ENCODE peak calls at places on chromosome 1, in four cellular contexts. One of them, this sample, is unnamed.

GRCh38 chr1:51220548-51220947 is 15.5 kb upstream of the RNF11 start:
- DNase-seq in prostate gland: no peak
- DNase-seq in MM.1S: no peak
- DNase-seq in upper lobe of right lung: no peak
- DNase-seq in this sample: no peak

GRCh38 chr1:113783254-113784103 is 24.2 kb upstream of the PHTF1 start:
- DNase-seq in prostate gland: no peak
- DNase-seq in MM.1S: peak
- DNase-seq in upper lobe of right lung: no peak
- DNase-seq in this sample: peak

GRCh38 chr1:233975486-233975885 is 71.0 kb downstream of the SLC35F3 start:
- DNase-seq in prostate gland: no peak
- DNase-seq in MM.1S: no peak
- DNase-seq in upper lobe of right lung: no peak
- DNase-seq in this sample: no peak

GRCh38 chr1:156228501-156228900 is 13.5 kb upstream of the BGLAP start:
- DNase-seq in prostate gland: no peak
- DNase-seq in MM.1S: peak
- DNase-seq in upper lobe of right lung: no peak
- DNase-seq in this sample: no peak

GRCh38 chr1:2314297-2314802 is 77.0 kb downstream of the MORN1 start:
- DNase-seq in prostate gland: no peak
- DNase-seq in MM.1S: no peak
- DNase-seq in upper lobe of right lung: peak
- DNase-seq in this sample: peak

GRCh38 chr1:230588323-230588746 is 53.9 kb upstream of the COG2 start:
- DNase-seq in prostate gland: no peak
- DNase-seq in MM.1S: no peak
- DNase-seq in upper lobe of right lung: no peak
- DNase-seq in this sample: no peak

GRCh38 chr1:59506952-59507351 is 210.1 kb downstream of the FGGY start:
- DNase-seq in prostate gland: no peak
- DNase-seq in MM.1S: no peak
- DNase-seq in upper lobe of right lung: no peak
- DNase-seq in this sample: no peak

GRCh38 chr1:40780678-40781613 is 2.6 kb upstream of the KCNQ4 start:
- DNase-seq in prostate gland: no peak
- DNase-seq in MM.1S: no peak
- DNase-seq in upper lobe of right lung: peak
- DNase-seq in this sample: no peak

GRCh38 chr1:228487336-228488106 is at the start of gene RNF187:
- DNase-seq in prostate gland: peak
- DNase-seq in MM.1S: peak
- DNase-seq in upper lobe of right lung: peak
- DNase-seq in this sample: peak

GRCh38 chr1:225689882-225690459 is 37.0 kb upstream of the ENAH start:
- DNase-seq in prostate gland: no peak
- DNase-seq in MM.1S: no peak
- DNase-seq in upper lobe of right lung: no peak
- DNase-seq in this sample: no peak

GRCh38 chr1:163162281-163162937 is 40.3 kb downstream of the RGS5 start:
- DNase-seq in prostate gland: no peak
- DNase-seq in MM.1S: no peak
- DNase-seq in upper lobe of right lung: no peak
- DNase-seq in this sample: no peak

GRCh38 chr1:72623299-72623708 is 341.0 kb upstream of the NEGR1 start:
- DNase-seq in prostate gland: peak
- DNase-seq in MM.1S: peak
- DNase-seq in upper lobe of right lung: no peak
- DNase-seq in this sample: no peak

GRCh38 chr1:160400284-160400645 is at the start of gene VANGL2:
- DNase-seq in prostate gland: peak
- DNase-seq in MM.1S: peak
- DNase-seq in upper lobe of right lung: peak
- DNase-seq in this sample: peak

GRCh38 chr1:112533029-112533428 is 24.3 kb downstream of the WNT2B start:
- DNase-seq in prostate gland: no peak
- DNase-seq in MM.1S: no peak
- DNase-seq in upper lobe of right lung: no peak
- DNase-seq in this sample: no peak

GRCh38 chr1:158537609-158538008 is 16.6 kb downstream of the OR6Y1 start:
- DNase-seq in prostate gland: no peak
- DNase-seq in MM.1S: no peak
- DNase-seq in upper lobe of right lung: no peak
- DNase-seq in this sample: no peak

GRCh38 chr1:162578071-162578705 is 16.7 kb downstream of the UAP1 start:
- DNase-seq in prostate gland: no peak
- DNase-seq in MM.1S: peak
- DNase-seq in upper lobe of right lung: no peak
- DNase-seq in this sample: no peak

GRCh38 chr1:145872421-145872891 is 13.2 kb downstream of the ANKRD35 start:
- DNase-seq in prostate gland: peak
- DNase-seq in MM.1S: no peak
- DNase-seq in upper lobe of right lung: no peak
- DNase-seq in this sample: no peak

GRCh38 chr1:25028910-25029599 is 99.0 kb upstream of the RUNX3 start:
- DNase-seq in prostate gland: no peak
- DNase-seq in MM.1S: no peak
- DNase-seq in upper lobe of right lung: no peak
- DNase-seq in this sample: peak

GRCh38 chr1:38558476-38559179 is 300.9 kb downstream of the RRAGC start:
- DNase-seq in prostate gland: no peak
- DNase-seq in MM.1S: no peak
- DNase-seq in upper lobe of right lung: peak
- DNase-seq in this sample: no peak

GRCh38 chr1:238962941-238963340 is 423.4 kb upstream of the CHRM3 start:
- DNase-seq in prostate gland: no peak
- DNase-seq in MM.1S: no peak
- DNase-seq in upper lobe of right lung: no peak
- DNase-seq in this sample: no peak

GRCh38 chr1:169874229-169874628 is 19.5 kb downstream of the SCYL3 start:
- DNase-seq in prostate gland: no peak
- DNase-seq in MM.1S: no peak
- DNase-seq in upper lobe of right lung: no peak
- DNase-seq in this sample: no peak

GRCh38 chr1:212485895-212486590 is 53.3 kb downstream of the NENF start:
- DNase-seq in prostate gland: no peak
- DNase-seq in MM.1S: no peak
- DNase-seq in upper lobe of right lung: peak
- DNase-seq in this sample: no peak

GRCh38 chr1:101820080-101820479 is 176.6 kb downstream of the OLFM3 start:
- DNase-seq in prostate gland: no peak
- DNase-seq in MM.1S: no peak
- DNase-seq in upper lobe of right lung: no peak
- DNase-seq in this sample: no peak

GRCh38 chr1:54334996-54335395 is 71.2 kb downstream of the SSBP3 start:
- DNase-seq in prostate gland: no peak
- DNase-seq in MM.1S: no peak
- DNase-seq in upper lobe of right lung: no peak
- DNase-seq in this sample: no peak

GRCh38 chr1:225710804-225711203 is 57.9 kb upstream of the ENAH start:
- DNase-seq in prostate gland: no peak
- DNase-seq in MM.1S: no peak
- DNase-seq in upper lobe of right lung: no peak
- DNase-seq in this sample: no peak

GRCh38 chr1:42370876-42371549 is 9.6 kb upstream of the RIMKLA start:
- DNase-seq in prostate gland: no peak
- DNase-seq in MM.1S: no peak
- DNase-seq in upper lobe of right lung: no peak
- DNase-seq in this sample: no peak

GRCh38 chr1:186948542-186948941 is 119.8 kb downstream of the PLA2G4A start:
- DNase-seq in prostate gland: no peak
- DNase-seq in MM.1S: no peak
- DNase-seq in upper lobe of right lung: no peak
- DNase-seq in this sample: no peak

GRCh38 chr1:195903203-195903602 is 705.0 kb downstream of the KCNT2 start:
- DNase-seq in prostate gland: no peak
- DNase-seq in MM.1S: no peak
- DNase-seq in upper lobe of right lung: no peak
- DNase-seq in this sample: no peak

GRCh38 chr1:154975409-154976205 is 1.1 kb downstream of the CKS1B start:
- DNase-seq in prostate gland: peak
- DNase-seq in MM.1S: peak
- DNase-seq in upper lobe of right lung: peak
- DNase-seq in this sample: peak

GRCh38 chr1:5979536-5980313 is 12.5 kb downstream of the NPHP4 start:
- DNase-seq in prostate gland: no peak
- DNase-seq in MM.1S: no peak
- DNase-seq in upper lobe of right lung: peak
- DNase-seq in this sample: no peak

GRCh38 chr1:41823453-41823852 is 95.3 kb downstream of the HIVEP3 start:
- DNase-seq in prostate gland: no peak
- DNase-seq in MM.1S: no peak
- DNase-seq in upper lobe of right lung: peak
- DNase-seq in this sample: no peak

GRCh38 chr1:80632284-80632683 is 1168.5 kb upstream of the ADGRL2 start:
- DNase-seq in prostate gland: no peak
- DNase-seq in MM.1S: no peak
- DNase-seq in upper lobe of right lung: no peak
- DNase-seq in this sample: no peak

GRCh38 chr1:232628335-232629214 is 1.4 kb downstream of the SIPA1L2 start:
- DNase-seq in prostate gland: no peak
- DNase-seq in MM.1S: peak
- DNase-seq in upper lobe of right lung: no peak
- DNase-seq in this sample: no peak

GRCh38 chr1:170568197-170568596 is 36.2 kb downstream of the GORAB start:
- DNase-seq in prostate gland: no peak
- DNase-seq in MM.1S: no peak
- DNase-seq in upper lobe of right lung: no peak
- DNase-seq in this sample: no peak

GRCh38 chr1:206583461-206584264 is 28.6 kb downstream of the EIF2D start:
- DNase-seq in prostate gland: peak
- DNase-seq in MM.1S: peak
- DNase-seq in upper lobe of right lung: peak
- DNase-seq in this sample: peak
- H3K27ac ChIP-seq in prostate gland: no peak
- H3K27ac ChIP-seq in MM.1S: no peak
- H3K27ac ChIP-seq in upper lobe of right lung: no peak
- H3K27ac ChIP-seq in this sample: peak

DNA sequence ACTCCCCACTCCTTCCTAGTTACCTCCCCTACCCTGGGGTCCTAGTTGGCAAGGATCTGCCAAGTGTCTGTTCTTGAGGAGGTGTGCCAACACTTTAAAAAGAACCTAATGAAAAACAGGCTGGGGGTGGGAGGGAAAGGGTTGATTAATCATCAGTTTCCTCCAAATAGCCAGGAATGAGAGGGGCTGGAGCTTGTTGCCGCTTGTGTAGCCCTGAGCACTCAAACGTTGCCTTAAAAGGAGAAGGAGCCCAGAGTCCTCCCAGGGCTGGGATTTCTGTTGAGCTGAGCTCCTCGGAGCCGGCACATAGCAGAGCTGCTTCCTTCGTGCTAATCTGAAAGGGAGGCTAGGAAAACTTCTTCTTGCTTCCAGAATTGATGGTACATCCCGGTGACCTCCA is 15.9 kb downstream of the SHISA4 start:
- DNase-seq in prostate gland: peak
- DNase-seq in MM.1S: no peak
- DNase-seq in upper lobe of right lung: no peak
- DNase-seq in this sample: no peak
- H3K27ac ChIP-seq in prostate gland: peak
- H3K27ac ChIP-seq in MM.1S: no peak
- H3K27ac ChIP-seq in upper lobe of right lung: peak
- H3K27ac ChIP-seq in this sample: no peak

DNA sequence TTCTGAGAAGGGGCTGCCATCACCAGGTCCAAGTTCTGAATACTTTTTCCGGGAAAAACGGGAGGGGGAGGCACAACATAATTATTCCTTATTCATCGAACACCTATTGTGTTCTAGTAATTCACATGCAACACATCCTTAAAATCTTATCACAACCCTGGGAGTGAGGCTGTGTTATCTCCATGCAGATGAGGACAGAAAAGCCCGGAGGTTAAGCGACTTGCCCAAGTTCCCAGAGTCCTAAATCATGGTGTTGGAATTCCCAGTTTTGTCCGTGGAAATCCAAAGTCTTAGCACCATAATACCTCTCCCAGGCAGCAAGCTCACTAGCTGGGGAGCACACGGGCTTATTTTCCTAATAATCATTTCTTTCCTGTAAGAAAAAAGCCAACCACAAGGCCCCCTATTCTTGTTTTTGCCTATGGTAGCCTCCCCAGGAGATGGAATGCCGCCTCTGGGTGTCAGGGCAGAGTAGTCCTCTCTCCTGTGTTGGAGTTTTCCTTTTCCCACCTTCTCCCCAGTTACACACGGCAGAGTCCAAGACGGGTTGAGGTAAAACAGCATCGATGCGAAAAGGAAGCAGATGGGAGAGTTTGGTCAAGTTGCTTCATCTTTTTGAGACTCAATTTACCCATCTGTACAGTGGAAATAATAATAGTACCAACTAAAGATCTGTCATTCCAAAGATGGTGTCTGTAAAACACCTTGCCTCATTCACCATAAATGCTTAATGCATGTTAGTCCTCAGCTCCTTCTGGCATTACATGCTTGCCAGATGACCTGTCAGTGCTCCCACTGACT is 228.0 kb upstream of the TMEM51 start:
- DNase-seq in prostate gland: no peak
- DNase-seq in MM.1S: no peak
- DNase-seq in upper lobe of right lung: no peak
- DNase-seq in this sample: no peak
- H3K27ac ChIP-seq in prostate gland: peak
- H3K27ac ChIP-seq in MM.1S: no peak
- H3K27ac ChIP-seq in upper lobe of right lung: no peak
- H3K27ac ChIP-seq in this sample: no peak

GRCh38 chr1:116164056-116164889 is 53.1 kb downstream of the MAB21L3 start:
- DNase-seq in prostate gland: no peak
- DNase-seq in MM.1S: no peak
- DNase-seq in upper lobe of right lung: no peak
- DNase-seq in this sample: no peak

GRCh38 chr1:116161877-116162390 is 50.7 kb downstream of the MAB21L3 start:
- DNase-seq in prostate gland: no peak
- DNase-seq in MM.1S: no peak
- DNase-seq in upper lobe of right lung: no peak
- DNase-seq in this sample: no peak

GRCh38 chr1:116165572-116165971 is 54.4 kb downstream of the MAB21L3 start:
- DNase-seq in prostate gland: no peak
- DNase-seq in MM.1S: no peak
- DNase-seq in upper lobe of right lung: no peak
- DNase-seq in this sample: no peak

GRCh38 chr1:116164890-116165176 is 53.6 kb downstream of the MAB21L3 start:
- DNase-seq in prostate gland: no peak
- DNase-seq in MM.1S: no peak
- DNase-seq in upper lobe of right lung: no peak
- DNase-seq in this sample: no peak

GRCh38 chr1:116163533-116163932 is 52.3 kb downstream of the MAB21L3 start:
- DNase-seq in prostate gland: no peak
- DNase-seq in MM.1S: no peak
- DNase-seq in upper lobe of right lung: no peak
- DNase-seq in this sample: no peak
- H3K27ac ChIP-seq in prostate gland: no peak
- H3K27ac ChIP-seq in MM.1S: no peak
- H3K27ac ChIP-seq in upper lobe of right lung: no peak
- H3K27ac ChIP-seq in this sample: no peak

DNA sequence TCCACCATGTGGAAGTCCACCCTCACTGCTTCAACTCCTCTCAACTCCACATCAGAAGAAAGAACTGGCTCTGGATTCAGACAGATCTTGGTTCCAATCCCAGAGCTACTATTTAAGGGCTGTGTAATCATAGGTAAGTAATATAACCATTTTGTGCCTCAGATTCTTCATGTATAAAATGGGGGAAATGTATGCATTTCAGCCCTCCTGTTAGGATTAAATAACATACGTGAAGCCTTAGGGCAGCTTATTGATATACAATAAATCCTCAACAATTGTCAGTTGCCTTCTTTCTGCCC is 23.3 kb downstream of the OTUD7B start:
- DNase-seq in prostate gland: no peak
- DNase-seq in MM.1S: no peak
- DNase-seq in upper lobe of right lung: no peak
- DNase-seq in this sample: no peak
- H3K27ac ChIP-seq in prostate gland: no peak
- H3K27ac ChIP-seq in MM.1S: no peak
- H3K27ac ChIP-seq in upper lobe of right lung: no peak
- H3K27ac ChIP-seq in this sample: no peak

This sample was measured in CD4-positive, alpha-beta memory T cell.